ENCODE peak calls at places on chromosomes 2 and 18, in five cellular contexts. N is mammary epithelial cell; G is Peyer's patch; U is CD8-positive, alpha-beta memory T cell; C is SJSA1. Y is an unnamed sample. For H3K4me1, the result is how much of the 10 kb centered on the place peaks cover.

GRCh38 chr18:36328385-36328858 is 30.9 kb downstream of the FHOD3 start:
- DNase-seq in N (no peak), C (no peak), G (no peak), U (no peak), Y (no peak)

GRCh38 chr2:184597571-184597980 is 753 bp upstream of the ZNF804A start:
- DNase-seq in C (peak), N (no peak), U (no peak), G (peak), Y (no peak)

GRCh38 chr2:169476459-169476858 is 2.8 kb upstream of the BBS5 start:
- DNase-seq in N (peak), C (no peak), G (no peak), U (no peak), Y (no peak)

GRCh38 chr2:153543639-153544071 is 65.1 kb upstream of the RPRM start:
- DNase-seq in G (no peak), N (no peak), U (no peak), C (no peak), Y (no peak)

GRCh38 chr2:235576337-235576910 is 82.6 kb downstream of the AGAP1 start:
- DNase-seq in U (no peak), G (no peak), N (peak), C (no peak), Y (no peak)

GRCh38 chr2:220373878-220374277 is 746.4 kb downstream of the SLC4A3 start:
- DNase-seq in N (no peak), G (no peak), U (no peak), C (no peak), Y (no peak)

GRCh38 chr2:234491281-234491680 is 5.6 kb downstream of the ARL4C start:
- DNase-seq in U (peak), G (no peak), N (peak), C (no peak), Y (no peak)

GRCh38 chr2:99380376-99381010 is 43.3 kb downstream of the EIF5B start:
- DNase-seq in N (no peak), G (no peak), U (no peak), C (no peak), Y (no peak)

GRCh38 chr2:188734688-188735087 is 239.5 kb upstream of the COL3A1 start:
- DNase-seq in U (no peak), G (no peak), C (peak), N (no peak), Y (no peak)

GRCh38 chr2:104872034-104872865 is 18.3 kb downstream of the POU3F3 start:
- DNase-seq in G (peak), N (no peak), C (no peak), U (no peak), Y (no peak)

GRCh38 chr2:72141032-72141645 is 6.5 kb downstream of the CYP26B1 start:
- DNase-seq in U (no peak), G (peak), C (no peak), N (no peak), Y (no peak)

GRCh38 chr2:3099860-3100234 is 277.8 kb downstream of the EIPR1 start:
- DNase-seq in G (no peak), U (no peak), C (no peak), N (no peak), Y (no peak)

GRCh38 chr2:85524567-85524923 is 14.4 kb upstream of the MAT2A start:
- DNase-seq in U (no peak), N (no peak), G (no peak), C (no peak), Y (no peak)

GRCh38 chr18:37565985-37566478 is 434 bp upstream of the CELF4 start:
- DNase-seq in U (no peak), G (no peak), N (peak), C (no peak), Y (no peak)

GRCh38 chr18:30455741-30456140 is 586.8 kb downstream of the DSC3 start:
- DNase-seq in C (no peak), G (no peak), N (no peak), U (no peak), Y (no peak)

GRCh38 chr2:54212456-54212855 is 43.6 kb downstream of the TSPYL6 start:
- DNase-seq in G (no peak), U (no peak), N (peak), C (peak), Y (no peak)

GRCh38 chr2:154203902-154204301 is 332.2 kb downstream of the GALNT13 start:
- DNase-seq in C (no peak), U (no peak), G (no peak), N (no peak), Y (no peak)

GRCh38 chr2:3737128-3737527 is 33.8 kb downstream of the DCDC2C start:
- DNase-seq in G (no peak), U (no peak), C (no peak), N (no peak), Y (no peak)

GRCh38 chr18:62196079-62196478 is 9.0 kb downstream of the RELCH start:
- DNase-seq in G (no peak), C (no peak), N (no peak), U (no peak), Y (no peak)

GRCh38 chr2:19868705-19869550 is 32.9 kb downstream of the TTC32 start:
- DNase-seq in N (no peak), G (peak), C (peak), U (peak), Y (peak)

GRCh38 chr18:49646864-49647263 is 85.0 kb downstream of the LIPG start:
- DNase-seq in G (peak), U (no peak), N (no peak), C (no peak), Y (no peak)

GRCh38 chr2:180405520-180405919 is 398.4 kb upstream of the CWC22 start:
- DNase-seq in C (no peak), U (no peak), N (no peak), G (no peak), Y (no peak)

DNA sequence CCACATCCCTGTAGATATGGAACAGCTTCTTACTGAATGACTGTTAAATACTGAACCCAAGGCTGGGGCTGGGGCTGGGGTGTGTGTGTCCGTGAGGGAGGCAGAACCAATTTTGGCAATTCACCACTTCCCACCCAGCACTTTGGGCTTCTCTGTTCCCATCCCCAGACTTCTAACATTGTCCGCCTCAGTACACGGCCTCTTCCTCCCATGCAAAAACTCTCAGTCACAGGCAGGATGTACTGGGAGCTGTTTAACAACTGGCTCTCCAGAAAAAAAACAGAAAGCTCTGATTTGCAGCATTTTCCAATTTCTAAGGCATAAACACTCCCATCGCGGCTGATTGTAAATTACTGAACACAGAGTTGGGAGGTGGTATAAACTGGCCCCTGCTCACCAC is 73.0 kb upstream of the MAP4K3 start:
- DNase-seq in U (no peak), G (no peak), N (no peak), C (no peak), Y (no peak)
- H3K4me1 ChIP-seq in U (under half), G (under half), N (under half), C (under half), Y (under half)

DNA sequence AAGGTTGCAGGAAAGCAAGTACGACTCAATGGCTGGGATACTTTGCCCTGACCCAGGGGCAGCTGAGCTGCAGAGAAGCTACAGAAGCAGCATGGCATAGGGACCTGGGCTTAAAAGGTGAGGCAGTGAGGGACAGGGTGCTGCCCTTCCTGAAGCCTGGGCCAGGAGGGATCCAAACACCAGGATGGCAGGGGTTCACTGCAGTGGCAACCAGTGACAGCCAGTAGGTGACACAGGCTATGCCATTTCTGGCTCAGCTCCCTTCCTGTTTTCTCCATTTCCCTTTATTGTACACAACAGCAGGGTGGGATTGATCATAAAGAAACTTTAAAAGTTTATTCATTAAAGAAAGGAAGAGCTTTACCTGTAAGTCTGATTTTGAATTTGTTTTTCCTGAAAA is 48.8 kb downstream of the CABYR start:
- DNase-seq in U (no peak), G (no peak), N (no peak), C (no peak), Y (no peak)
- H3K4me1 ChIP-seq in U (under half), G (under half), N (under half), C (under half), Y (under half)

GRCh38 chr2:230783101-230783500 is 70.5 kb downstream of the CAB39 start:
- DNase-seq in N (no peak), G (no peak), U (no peak), C (no peak), Y (no peak)
- H3K4me1 ChIP-seq in N (under half), G (under half), U (half or more), C (half or more), Y (under half)

DNA sequence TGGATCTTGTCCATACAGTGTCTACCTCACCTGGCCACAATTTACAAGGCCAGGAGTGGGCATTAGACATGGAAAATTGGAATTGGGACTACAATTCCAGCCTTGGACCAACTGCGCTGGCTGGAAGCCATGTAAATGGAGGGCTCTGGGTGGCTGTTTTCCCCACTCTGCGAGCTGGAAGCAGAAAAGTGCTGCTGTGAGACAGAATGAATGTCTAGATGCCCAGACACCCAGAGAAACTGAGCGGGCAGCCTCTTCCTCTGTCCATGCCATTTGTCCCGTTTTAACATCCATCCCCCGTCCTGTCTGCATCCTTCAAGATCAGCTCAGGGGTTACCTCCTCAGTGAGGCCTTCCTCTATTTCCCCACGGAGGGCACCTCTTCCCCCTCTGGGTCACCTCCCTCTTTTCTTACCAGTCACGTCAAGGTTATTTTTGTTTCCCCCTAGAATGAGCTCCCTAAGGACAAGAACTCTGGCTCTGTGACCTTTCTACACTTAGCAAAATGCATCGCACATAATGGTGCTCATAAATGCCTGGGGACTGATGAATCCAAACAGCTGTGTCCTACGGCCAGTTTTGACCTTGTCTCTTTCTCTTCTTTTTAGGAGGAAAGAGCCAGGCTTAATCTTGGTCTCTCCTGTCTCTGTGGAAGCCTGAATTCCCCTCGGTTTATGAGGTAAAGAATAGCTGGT is 41.2 kb downstream of the MCFD2 start:
- DNase-seq in C (no peak), U (no peak), G (peak), N (no peak), Y (no peak)
- H3K4me1 ChIP-seq in C (half or more), U (under half), G (under half), N (under half), Y (under half)

GRCh38 chr2:64485961-64486360 is 32.0 kb downstream of the LGALSL start:
- DNase-seq in C (no peak), N (peak), U (no peak), G (no peak), Y (no peak)

GRCh38 chr2:64489081-64489761 is 34.9 kb upstream of the AFTPH start:
- DNase-seq in U (no peak), G (no peak), N (no peak), C (no peak), Y (no peak)

GRCh38 chr2:64487256-64488049 is 33.5 kb downstream of the LGALSL start:
- DNase-seq in N (no peak), C (peak), U (no peak), G (no peak), Y (no peak)

GRCh38 chr2:64485302-64485701 is 31.3 kb downstream of the LGALSL start:
- DNase-seq in G (no peak), U (no peak), N (no peak), C (no peak), Y (no peak)

GRCh38 chr2:64488050-64488974 is 34.4 kb downstream of the LGALSL start:
- DNase-seq in U (peak), C (peak), G (peak), N (peak), Y (peak)
- H3K4me1 ChIP-seq in U (under half), C (under half), G (under half), N (under half), Y (under half)

GRCh38 chr2:111618953-111619902 is 264.8 kb downstream of the ANAPC1 start:
- DNase-seq in G (no peak), U (no peak), N (no peak), C (no peak), Y (no peak)
- H3K4me1 ChIP-seq in G (under half), U (under half), N (under half), C (under half), Y (under half)

DNA sequence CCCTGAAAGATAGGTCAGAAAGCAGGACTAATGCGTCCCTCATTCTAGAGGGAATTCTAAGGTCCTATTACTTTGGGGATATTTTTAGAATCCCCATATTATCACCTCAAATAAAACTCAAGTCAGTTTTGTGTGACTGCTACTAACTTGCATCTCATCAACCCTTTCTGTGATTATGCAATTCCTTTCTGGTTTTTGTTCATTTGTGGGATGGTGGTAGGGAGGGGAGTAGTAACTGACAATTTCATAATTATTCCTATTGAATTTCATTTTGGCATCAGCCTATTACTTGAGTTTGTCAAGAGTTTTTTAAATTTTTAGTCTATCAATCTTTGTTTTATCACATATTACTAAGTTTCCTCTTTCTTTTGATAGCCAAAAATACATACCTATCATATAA is 28.4 kb upstream of the TANK start:
- DNase-seq in N (no peak), U (no peak), C (no peak), G (no peak), Y (no peak)
- H3K4me1 ChIP-seq in N (under half), U (under half), C (under half), G (under half), Y (under half)

GRCh38 chr18:58860747-58861224 is 3.9 kb upstream of the ZNF532 start:
- DNase-seq in N (no peak), C (peak), U (no peak), G (no peak), Y (no peak)
- H3K4me1 ChIP-seq in N (under half), C (half or more), U (under half), G (under half), Y (under half)

GRCh38 chr2:156333274-156333950 is 891 bp upstream of the NR4A2 start:
- DNase-seq in N (peak), G (no peak), U (no peak), C (no peak), Y (no peak)
- H3K4me1 ChIP-seq in N (under half), G (under half), U (under half), C (under half), Y (under half)

Y was measured in naive thymus-derived CD4-positive, alpha-beta T cell.